ENCODE peak calls at places on chromosomes 11 and 22, in six cellular contexts. M is osteocyte, E is GM12865, S is tibial nerve, H is kidney epithelial cell, P is body of pancreas. T is an unnamed sample.

GRCh38 chr22:20781272-20781990 is 7.5 kb downstream of the SERPIND1 start:
- DNase-seq in S (no peak), P (no peak), E (no peak), M (no peak), H (no peak), T (no peak)

GRCh38 chr11:62556872-62557631 is 10.4 kb upstream of the AHNAK start:
- DNase-seq in S (no peak), P (no peak), E (peak), H (no peak), M (no peak), T (no peak)

GRCh38 chr11:116535954-116536353 is 236.8 kb downstream of the BUD13 start:
- DNase-seq in E (no peak), H (no peak), P (no peak), S (no peak), M (no peak), T (no peak)

GRCh38 chr22:19629331-19629719 is 85.0 kb upstream of the SEPTIN5 start:
- DNase-seq in P (no peak), S (no peak), M (no peak), H (no peak), E (no peak), T (peak)

GRCh38 chr11:497565-498296 is 9.3 kb downstream of the RNH1 start:
- DNase-seq in P (no peak), S (no peak), M (no peak), E (no peak), H (no peak), T (no peak)

GRCh38 chr22:50059185-50059880 is 1.2 kb upstream of the TTLL8 start:
- DNase-seq in M (no peak), H (no peak), P (no peak), S (no peak), E (no peak), T (no peak)

GRCh38 chr11:87258171-87258833 is 220.6 kb downstream of the TMEM135 start:
- DNase-seq in H (no peak), P (no peak), S (no peak), E (no peak), M (no peak), T (no peak)

GRCh38 chr11:65537296-65537597 is 12.4 kb downstream of the SCYL1 start:
- DNase-seq in M (no peak), P (no peak), H (no peak), E (no peak), S (no peak), T (no peak)

GRCh38 chr11:119189393-119189792 is 4.1 kb downstream of the NHERF4 start:
- DNase-seq in H (no peak), M (no peak), E (no peak), S (no peak), P (no peak), T (no peak)

GRCh38 chr11:88482871-88483301 is 145.3 kb upstream of the CTSC start:
- DNase-seq in P (no peak), M (no peak), S (no peak), E (peak), H (no peak), T (no peak)

GRCh38 chr11:75334402-75334891 is 17.0 kb downstream of the ARRB1 start:
- DNase-seq in P (no peak), H (no peak), E (no peak), M (no peak), S (no peak), T (no peak)

GRCh38 chr22:38398609-38399401 is 56.2 kb downstream of the KCNJ4 start:
- DNase-seq in M (peak), S (peak), P (peak), H (no peak), E (peak), T (peak)

GRCh38 chr22:36951746-36952145 is 38.3 kb downstream of the CSF2RB start:
- DNase-seq in H (no peak), E (no peak), M (no peak), S (no peak), P (no peak), T (no peak)

GRCh38 chr11:129386795-129387390 is 11.2 kb downstream of the BARX2 start:
- DNase-seq in M (no peak), H (no peak), E (no peak), P (no peak), S (no peak), T (no peak)

GRCh38 chr11:59560290-59560701 is 49.0 kb downstream of the OR4D9 start:
- DNase-seq in S (peak), H (no peak), M (peak), E (peak), P (peak), T (peak)

GRCh38 chr22:23263651-23264555 is 83.6 kb downstream of the BCR start:
- DNase-seq in E (no peak), M (no peak), P (no peak), H (no peak), S (no peak), T (no peak)

GRCh38 chr11:122803306-122803705 is 35.0 kb upstream of the CRTAM start:
- DNase-seq in E (no peak), S (no peak), P (no peak), M (no peak), H (no peak), T (no peak)

GRCh38 chr11:31995031-31995430 is 95.8 kb upstream of the RCN1 start:
- DNase-seq in S (no peak), H (no peak), P (no peak), E (no peak), M (no peak), T (no peak)

GRCh38 chr11:107457558-107458271 is at the start of gene CWF19L2:
- DNase-seq in H (peak), P (peak), S (peak), M (peak), E (peak), T (peak)

GRCh38 chr22:20258584-20259335 is 9.4 kb downstream of the RTN4R start:
- DNase-seq in H (no peak), S (no peak), P (no peak), E (peak), M (no peak), T (no peak)

GRCh38 chr22:30204742-30205111 is 41.8 kb downstream of the LIF start:
- DNase-seq in P (no peak), E (no peak), S (no peak), H (no peak), M (no peak), T (no peak)

GRCh38 chr11:17161515-17161914 is 46.3 kb downstream of the PIK3C2A start:
- DNase-seq in P (no peak), S (no peak), E (peak), M (no peak), H (no peak), T (no peak)

GRCh38 chr11:83044958-83045712 is 26.6 kb downstream of the RAB30 start:
- DNase-seq in H (no peak), E (no peak), M (no peak), P (no peak), S (no peak), T (no peak)

GRCh38 chr22:48596111-48596860 is 1231.4 kb downstream of the BRD1 start:
- DNase-seq in H (no peak), E (no peak), S (no peak), M (no peak), P (no peak), T (no peak)

GRCh38 chr11:34274712-34275398 is 83.0 kb downstream of the ABTB2 start:
- DNase-seq in E (no peak), H (peak), S (peak), M (no peak), P (peak), T (peak)

GRCh38 chr11:19938866-19939265 is 221.4 kb downstream of the DBX1 start:
- DNase-seq in H (no peak), E (peak), S (no peak), M (no peak), P (no peak), T (no peak)

GRCh38 chr11:122122179-122122578 is 6.2 kb upstream of the BLID start:
- DNase-seq in M (no peak), E (no peak), S (no peak), P (no peak), H (no peak), T (no peak)

GRCh38 chr11:91664521-91664920 is 560.1 kb upstream of the FAT3 start:
- DNase-seq in H (no peak), P (no peak), M (no peak), E (no peak), S (no peak), T (no peak)

GRCh38 chr11:2175659-2176058 is 4.0 kb upstream of the TH start:
- DNase-seq in E (no peak), S (no peak), P (peak), H (peak), M (no peak), T (no peak)

GRCh38 chr11:32088117-32088941 is 2.5 kb upstream of the RCN1 start:
- DNase-seq in H (peak), P (peak), M (peak), E (peak), S (peak), T (no peak)

GRCh38 chr11:105458071-105458470 is 151.8 kb upstream of the GRIA4 start:
- DNase-seq in E (no peak), P (no peak), H (no peak), S (no peak), M (no peak), T (no peak)

GRCh38 chr11:105456950-105457349 is 152.9 kb upstream of the GRIA4 start:
- DNase-seq in P (no peak), H (no peak), E (no peak), M (no peak), S (no peak), T (no peak)
- TF ChIP-seq CTCF in P (no peak), H (peak), E (peak), M (no peak), S (no peak), T (no peak)

GRCh38 chr11:113274708-113275582 is 39.4 kb upstream of the TTC12 start:
- DNase-seq in E (no peak), M (no peak), S (no peak), P (no peak), H (no peak), T (no peak)
- TF ChIP-seq CTCF in E (no peak), M (no peak), S (no peak), P (no peak), H (peak), T (no peak)

GRCh38 chr11:43649921-43650320 is 30.6 kb upstream of the HSD17B12 start:
- DNase-seq in S (no peak), H (no peak), P (no peak), M (no peak), E (no peak), T (no peak)

GRCh38 chr11:43648888-43649287 is 31.6 kb upstream of the HSD17B12 start:
- DNase-seq in M (no peak), P (no peak), S (no peak), E (no peak), H (no peak), T (no peak)

GRCh38 chr11:43646767-43647166 is 33.8 kb upstream of the HSD17B12 start:
- DNase-seq in S (no peak), E (peak), P (no peak), H (no peak), M (no peak), T (no peak)

GRCh38 chr11:43644626-43645299 is 35.8 kb upstream of the HSD17B12 start:
- DNase-seq in P (no peak), M (no peak), S (no peak), E (peak), H (no peak), T (no peak)

DNA sequence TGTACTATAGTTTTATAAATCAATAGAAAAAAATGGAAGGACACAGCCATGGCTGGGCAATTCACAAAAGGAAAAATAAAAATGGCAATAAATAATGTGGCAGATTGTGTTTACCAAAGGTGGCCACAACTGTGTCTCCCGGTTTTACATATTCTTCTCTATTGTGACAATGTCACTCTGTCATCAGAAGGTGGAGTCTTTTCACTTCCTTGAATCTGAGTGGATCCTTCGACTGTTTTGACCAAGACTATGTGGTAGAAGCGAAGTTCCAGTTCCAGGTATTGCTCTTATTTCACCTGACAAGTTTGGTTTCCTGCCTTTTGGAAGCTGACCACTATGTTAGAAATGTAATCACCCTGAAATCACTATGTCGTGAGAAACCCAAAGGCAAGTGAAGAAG is 31.0 kb upstream of the HSD17B12 start:
- DNase-seq in P (no peak), H (no peak), E (no peak), M (no peak), S (no peak), T (no peak)
- TF ChIP-seq CTCF in P (no peak), H (no peak), E (no peak), M (no peak), S (no peak), T (no peak)

DNA sequence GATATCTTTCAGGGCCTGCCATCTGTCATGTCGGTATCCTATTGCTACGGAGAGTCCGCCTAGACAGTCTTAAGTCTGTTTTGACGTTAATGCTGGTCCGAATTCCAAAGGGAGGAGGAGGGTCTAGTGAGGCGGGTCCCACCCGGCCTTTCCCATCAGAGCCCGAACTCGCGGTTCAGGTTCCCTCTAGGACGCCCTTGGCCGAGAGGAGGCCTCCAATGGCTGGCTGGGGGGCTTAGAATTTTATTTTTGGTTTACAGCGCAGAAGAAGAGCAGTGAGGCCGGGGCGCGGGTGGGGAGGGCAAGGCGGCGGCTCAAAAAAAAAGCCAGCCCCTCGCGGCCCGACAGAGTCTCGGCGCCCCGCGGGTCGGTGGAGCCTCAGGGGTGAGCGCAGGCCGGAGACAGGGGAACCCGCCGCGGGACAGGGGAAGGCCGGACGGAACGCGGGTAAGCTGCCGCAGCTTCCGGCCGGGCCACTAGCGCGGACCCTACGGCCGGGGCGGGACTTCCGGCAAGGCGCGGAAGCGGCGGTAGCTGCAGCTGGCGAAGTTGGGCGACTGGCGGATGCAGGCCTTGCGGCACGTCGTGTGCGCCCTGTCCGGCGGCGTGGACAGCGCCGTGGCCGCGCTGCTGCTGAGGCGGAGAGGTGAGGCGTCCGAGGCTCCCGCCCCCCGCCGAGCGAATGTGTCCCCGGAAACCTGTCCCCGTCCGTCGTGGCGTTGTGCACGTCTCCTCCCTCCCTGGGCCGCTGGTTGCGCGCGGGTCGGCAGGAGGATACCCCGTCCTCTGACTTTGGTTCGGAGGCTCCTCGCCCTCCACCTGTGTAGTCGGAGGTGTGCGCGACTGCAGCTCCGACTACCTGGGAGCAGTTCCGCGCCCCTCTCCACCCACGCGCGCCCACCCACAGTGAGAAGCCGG is at the start of gene TRMU:
- DNase-seq in P (peak), S (peak), E (peak), M (peak), H (peak), T (peak)
- TF ChIP-seq CTCF in P (no peak), S (no peak), E (no peak), M (no peak), H (no peak), T (no peak)

T was measured in mesothelial cell of epicardium.